ENCODE peak calls at places on chromosome 6, in four cellular contexts. One of them, this sample, is unnamed.

GRCh38 chr6:43644940-43645612 is at the start of gene RSPH9:
- DNase-seq in A549: peak; percentile 66
- DNase-seq in CD4-positive, alpha-beta T cell: peak; percentile 70
- DNase-seq in stomach: peak; percentile 63
- DNase-seq in this sample: peak; percentile 75

GRCh38 chr6:76166297-76166696 is 93.8 kb upstream of the IMPG1 start:
- DNase-seq in CD4-positive, alpha-beta T cell: no peak
- DNase-seq in stomach: no peak
- DNase-seq in A549: no peak
- DNase-seq in this sample: no peak

GRCh38 chr6:43276180-43277082 is 21.6 kb upstream of the SLC22A7 start:
- DNase-seq in CD4-positive, alpha-beta T cell: peak; percentile 39
- DNase-seq in stomach: no peak
- DNase-seq in A549: no peak
- DNase-seq in this sample: peak; percentile 79

GRCh38 chr6:82511546-82511945 is 147.9 kb downstream of the TPBG start:
- DNase-seq in A549: no peak
- DNase-seq in stomach: no peak
- DNase-seq in CD4-positive, alpha-beta T cell: no peak
- DNase-seq in this sample: no peak

GRCh38 chr6:5335020-5335419 is 73.7 kb downstream of the FARS2 start:
- DNase-seq in CD4-positive, alpha-beta T cell: no peak
- DNase-seq in stomach: no peak
- DNase-seq in A549: no peak
- DNase-seq in this sample: no peak

GRCh38 chr6:133337312-133337711 is 96.2 kb downstream of the EYA4 start:
- DNase-seq in CD4-positive, alpha-beta T cell: no peak
- DNase-seq in stomach: no peak
- DNase-seq in A549: no peak
- DNase-seq in this sample: no peak

GRCh38 chr6:43391448-43392031 is 22.1 kb upstream of the ZNF318 start:
- DNase-seq in CD4-positive, alpha-beta T cell: peak; percentile 38
- DNase-seq in stomach: no peak
- DNase-seq in A549: no peak
- DNase-seq in this sample: no peak

GRCh38 chr6:121504227-121504626 is 68.8 kb downstream of the GJA1 start:
- DNase-seq in CD4-positive, alpha-beta T cell: no peak
- DNase-seq in stomach: no peak
- DNase-seq in A549: peak; percentile 94
- DNase-seq in this sample: no peak

GRCh38 chr6:136962661-136963060 is 40.6 kb downstream of the SLC35D3 start:
- DNase-seq in A549: no peak
- DNase-seq in stomach: peak; percentile 65
- DNase-seq in CD4-positive, alpha-beta T cell: no peak
- DNase-seq in this sample: no peak

GRCh38 chr6:105608393-105608705 is 205.5 kb upstream of the PREP start:
- DNase-seq in CD4-positive, alpha-beta T cell: no peak
- DNase-seq in A549: no peak
- DNase-seq in stomach: no peak
- DNase-seq in this sample: no peak

GRCh38 chr6:137647762-137648412 is 153.7 kb upstream of the OLIG3 start:
- DNase-seq in A549: no peak
- DNase-seq in CD4-positive, alpha-beta T cell: no peak
- DNase-seq in stomach: no peak
- DNase-seq in this sample: no peak

GRCh38 chr6:159473844-159474243 is 219.2 kb downstream of the SOD2 start:
- DNase-seq in stomach: no peak
- DNase-seq in CD4-positive, alpha-beta T cell: no peak
- DNase-seq in A549: no peak
- DNase-seq in this sample: no peak

GRCh38 chr6:10528170-10528981 is 7.2 kb downstream of the GCNT2 start:
- DNase-seq in stomach: peak; percentile 74
- DNase-seq in CD4-positive, alpha-beta T cell: no peak
- DNase-seq in A549: peak; percentile 74
- DNase-seq in this sample: peak; percentile 28

GRCh38 chr6:155188707-155189496 is 74.9 kb upstream of the CLDN20 start:
- DNase-seq in stomach: no peak
- DNase-seq in A549: no peak
- DNase-seq in CD4-positive, alpha-beta T cell: no peak
- DNase-seq in this sample: no peak

GRCh38 chr6:35392773-35393672 is 50.7 kb downstream of the PPARD start:
- DNase-seq in stomach: no peak
- DNase-seq in CD4-positive, alpha-beta T cell: no peak
- DNase-seq in A549: no peak
- DNase-seq in this sample: no peak

GRCh38 chr6:56938634-56939294 is 16.1 kb upstream of the BEND6 start:
- DNase-seq in stomach: no peak
- DNase-seq in CD4-positive, alpha-beta T cell: no peak
- DNase-seq in A549: peak; percentile 88
- DNase-seq in this sample: no peak

GRCh38 chr6:104653786-104654185 is 205.9 kb downstream of the HACE1 start:
- DNase-seq in CD4-positive, alpha-beta T cell: no peak
- DNase-seq in stomach: no peak
- DNase-seq in A549: no peak
- DNase-seq in this sample: no peak

GRCh38 chr6:111565316-111566221 is 40.1 kb downstream of the TRAF3IP2 start:
- DNase-seq in A549: peak; percentile 19
- DNase-seq in stomach: no peak
- DNase-seq in CD4-positive, alpha-beta T cell: no peak
- DNase-seq in this sample: no peak

GRCh38 chr6:139395371-139395770 is 20.9 kb upstream of the CITED2 start:
- DNase-seq in stomach: no peak
- DNase-seq in CD4-positive, alpha-beta T cell: no peak
- DNase-seq in A549: no peak
- DNase-seq in this sample: no peak

GRCh38 chr6:29811377-29811776 is 16.2 kb upstream of the HLA-G start:
- DNase-seq in CD4-positive, alpha-beta T cell: no peak
- DNase-seq in A549: no peak
- DNase-seq in stomach: no peak
- DNase-seq in this sample: no peak
- TF ChIP-seq CTCF in CD4-positive, alpha-beta T cell: no peak
- TF ChIP-seq CTCF in A549: no peak
- TF ChIP-seq CTCF in stomach: no peak
- TF ChIP-seq CTCF in this sample: no peak

GRCh38 chr6:167660944-167661343 is 165.8 kb upstream of the AFDN start:
- DNase-seq in stomach: no peak
- DNase-seq in A549: no peak
- DNase-seq in CD4-positive, alpha-beta T cell: no peak
- DNase-seq in this sample: no peak
- H3K27ac ChIP-seq in stomach: no peak overlapping the region
- H3K27ac ChIP-seq in A549: no peak overlapping the region
- H3K27ac ChIP-seq in CD4-positive, alpha-beta T cell: no peak overlapping the region
- H3K27ac ChIP-seq in this sample: no peak overlapping the region

DNA sequence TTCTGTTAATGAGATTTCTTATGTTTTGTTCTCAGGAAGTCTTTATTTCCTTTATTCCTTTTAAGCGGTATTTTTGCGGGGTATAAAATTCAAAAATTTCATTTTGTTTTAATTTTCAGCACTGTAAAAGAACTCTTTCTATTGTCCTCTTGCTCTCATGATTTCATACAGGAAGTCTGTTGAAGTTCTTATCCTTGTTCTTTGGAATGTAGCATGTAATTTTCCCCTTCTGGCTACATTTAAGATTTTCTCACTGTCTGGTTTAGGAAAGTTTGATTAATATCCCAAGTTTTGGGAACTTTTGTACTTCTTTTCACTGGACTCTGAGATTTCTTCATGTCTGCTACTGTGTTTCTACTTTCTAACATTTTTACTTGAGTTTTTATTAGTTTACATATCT is 581.4 kb upstream of the GJE1 start:
- DNase-seq in CD4-positive, alpha-beta T cell: no peak
- DNase-seq in A549: no peak
- DNase-seq in stomach: no peak
- DNase-seq in this sample: no peak
- TF ChIP-seq CTCF in CD4-positive, alpha-beta T cell: no peak
- TF ChIP-seq CTCF in A549: no peak
- TF ChIP-seq CTCF in stomach: no peak
- TF ChIP-seq CTCF in this sample: no peak

DNA sequence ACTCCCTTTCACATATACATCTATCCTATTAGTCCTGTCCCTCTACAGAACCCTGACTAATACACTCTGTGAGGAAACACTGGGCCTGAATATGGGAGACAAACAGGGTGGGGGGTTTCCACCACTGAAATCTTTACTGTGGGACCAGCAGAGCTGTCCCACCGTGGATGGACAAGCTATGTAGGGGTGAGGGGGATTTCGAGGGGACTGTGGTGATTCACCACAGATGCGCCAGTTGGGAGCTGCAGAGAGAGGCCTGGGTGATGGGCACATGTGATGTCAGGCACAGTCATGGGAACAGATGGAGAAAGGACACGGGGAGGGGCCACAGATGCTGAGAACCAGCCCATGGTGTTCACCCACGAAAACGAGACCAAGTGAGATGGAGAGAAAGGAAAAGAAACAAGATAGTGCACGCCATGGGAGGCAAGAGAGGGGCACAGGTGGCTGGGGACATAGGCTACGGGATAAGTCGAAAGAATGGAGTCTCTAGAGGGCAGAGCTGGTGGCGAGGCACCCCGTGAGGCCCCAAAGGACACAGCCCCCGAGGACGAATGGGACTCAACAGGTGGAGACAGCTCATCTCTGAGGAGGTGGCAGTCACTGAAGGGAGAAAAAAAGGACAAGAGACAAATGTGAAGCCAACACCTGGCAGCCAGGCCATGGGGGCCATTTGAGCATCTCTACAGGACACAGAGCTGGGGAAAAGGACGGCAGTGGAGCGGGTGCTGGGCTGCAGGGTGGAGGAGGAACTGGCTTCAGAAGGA is 10.4 kb upstream of the RAMACL start:
- DNase-seq in A549: no peak
- DNase-seq in stomach: no peak
- DNase-seq in CD4-positive, alpha-beta T cell: no peak
- DNase-seq in this sample: no peak
- H3K27ac ChIP-seq in A549: no peak overlapping the region
- H3K27ac ChIP-seq in stomach: peak overlapping the region; percentile 39
- H3K27ac ChIP-seq in CD4-positive, alpha-beta T cell: no peak overlapping the region
- H3K27ac ChIP-seq in this sample: no peak overlapping the region

DNA sequence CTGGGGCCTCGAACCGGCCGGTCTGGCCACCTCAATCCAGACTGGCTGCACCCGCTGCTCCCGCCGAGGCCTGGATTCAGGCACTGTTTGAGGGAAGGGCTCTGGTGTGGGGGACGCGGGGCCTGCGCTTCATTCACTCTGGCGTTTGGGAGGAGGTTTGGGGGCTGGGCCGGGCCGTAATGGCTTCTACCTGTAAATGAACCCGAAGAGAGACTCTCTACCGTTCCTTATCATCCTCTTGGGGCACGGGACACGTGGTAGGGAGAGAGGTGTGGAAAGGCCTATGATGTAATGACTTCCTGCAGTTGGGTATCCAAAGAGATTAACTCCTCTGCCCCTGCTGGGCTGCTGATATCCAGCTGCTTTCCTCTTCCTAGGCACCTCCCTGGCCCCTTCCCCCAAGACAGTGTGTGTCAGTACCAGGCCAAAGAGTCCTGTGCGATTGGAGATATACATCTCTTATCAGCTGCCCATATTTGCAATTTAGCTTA is 1.8 kb downstream of the FOXO3 start:
- DNase-seq in CD4-positive, alpha-beta T cell: no peak
- DNase-seq in stomach: peak; percentile 71
- DNase-seq in A549: peak; percentile 52
- DNase-seq in this sample: peak; percentile 85
- TF ChIP-seq CTCF in CD4-positive, alpha-beta T cell: no peak
- TF ChIP-seq CTCF in stomach: peak; percentile 20
- TF ChIP-seq CTCF in A549: no peak
- TF ChIP-seq CTCF in this sample: peak; percentile 22